ENCODE peak calls at places on chromosomes 2 and 18, in seven cellular contexts. Z is cardiac muscle cell, C is fibroblast of lung, K is right atrium auricular region, I is suprapubic skin, P is pancreas, T is A549. Q is an unnamed sample.

GRCh38 chr2:126671488-126671887 is 15.5 kb downstream of the GYPC start:
- DNase-seq in Z (no peak), I (no peak), K (no peak), C (no peak), T (no peak), P (no peak), Q (no peak)

GRCh38 chr2:137913169-137913568 is 51.1 kb upstream of the HNMT start:
- DNase-seq in P (no peak), K (no peak), I (no peak), C (no peak), T (no peak), Z (no peak), Q (no peak)

GRCh38 chr18:28657836-28658410 is 481.0 kb upstream of the CDH2 start:
- DNase-seq in P (no peak), C (no peak), Z (no peak), I (no peak), T (no peak), K (no peak), Q (no peak)

GRCh38 chr2:62304429-62305417 is 108.8 kb downstream of the B3GNT2 start:
- DNase-seq in C (peak; percentile 86), T (no peak), I (no peak), P (no peak), Z (no peak), K (peak; percentile 86), Q (peak; percentile 76)

GRCh38 chr18:33495278-33495677 is 54.8 kb upstream of the CCDC178 start:
- DNase-seq in Z (peak; percentile 66), P (no peak), I (no peak), K (no peak), C (peak; percentile 81), T (no peak), Q (no peak)

GRCh38 chr2:207334631-207335371 is 169.1 kb upstream of the KLF7 start:
- DNase-seq in T (peak; percentile 72), C (peak; percentile 96), K (peak; percentile 84), I (peak; percentile 79), Z (peak; percentile 55), P (no peak), Q (peak; percentile 80)

GRCh38 chr2:171798156-171798815 is 95.8 kb downstream of the SLC25A12 start:
- DNase-seq in K (no peak), Z (no peak), T (no peak), P (no peak), I (no peak), C (peak; percentile 37), Q (no peak)

GRCh38 chr18:75827781-75828274 is 400.3 kb upstream of the SMIM21 start:
- DNase-seq in I (no peak), Z (no peak), P (no peak), C (no peak), K (no peak), T (no peak), Q (no peak)

GRCh38 chr2:145813481-145813880 is 1293.6 kb upstream of the ZEB2 start:
- DNase-seq in C (no peak), I (no peak), Z (peak; percentile 76), K (no peak), P (no peak), T (no peak), Q (no peak)

GRCh38 chr2:24793752-24794477 is 690 bp downstream of the CENPO start:
- DNase-seq in P (no peak), I (no peak), K (no peak), C (peak; percentile 38), T (peak; percentile 37), Z (peak; percentile 46), Q (no peak)

GRCh38 chr18:36786686-36787085 is 42.1 kb downstream of the TPGS2 start:
- DNase-seq in T (no peak), Z (no peak), P (peak; percentile 43), C (peak; percentile 53), I (peak; percentile 67), K (peak; percentile 79), Q (no peak)

GRCh38 chr2:66432801-66433694 is 1.9 kb upstream of the MEIS1 start:
- DNase-seq in Z (peak; percentile 97), K (peak; percentile 92), C (peak; percentile 98), T (peak; percentile 95), P (peak; percentile 92), I (peak; percentile 93), Q (peak; percentile 92)

GRCh38 chr2:233953106-233953801 is 36.1 kb downstream of the TRPM8 start:
- DNase-seq in K (no peak), P (no peak), Z (no peak), C (no peak), I (no peak), T (no peak), Q (no peak)

GRCh38 chr2:216279459-216279858 is 92.8 kb downstream of the MARCHF4 start:
- DNase-seq in K (no peak), C (peak; percentile 31), T (no peak), Z (no peak), P (no peak), I (no peak), Q (no peak)

GRCh38 chr2:238284802-238285515 is 3.5 kb downstream of the PER2 start:
- DNase-seq in I (peak; percentile 64), T (no peak), P (peak; percentile 68), K (no peak), C (no peak), Z (no peak), Q (no peak)

GRCh38 chr2:104584393-104584792 is 269.5 kb upstream of the POU3F3 start:
- DNase-seq in K (no peak), C (no peak), Z (no peak), I (no peak), T (no peak), P (no peak), Q (no peak)

GRCh38 chr2:240506406-240507059 is 51.3 kb downstream of the ANKMY1 start:
- DNase-seq in Z (no peak), I (no peak), T (no peak), P (no peak), K (peak; percentile 40), C (no peak), Q (peak; percentile 49)

GRCh38 chr18:34098109-34098508 is 126.6 kb downstream of the NOL4 start:
- DNase-seq in Z (no peak), I (no peak), T (no peak), C (no peak), P (no peak), K (no peak), Q (no peak)

GRCh38 chr2:84459944-84460429 is 907 bp upstream of the SUCLG1 start:
- DNase-seq in Z (no peak), T (peak; percentile 15), P (no peak), K (no peak), I (no peak), C (no peak), Q (no peak)

GRCh38 chr2:230358305-230358704 is 31.3 kb downstream of the SP140L start:
- DNase-seq in K (no peak), T (no peak), Z (no peak), P (no peak), I (no peak), C (peak; percentile 14), Q (no peak)

GRCh38 chr2:205276071-205276777 is 406.1 kb upstream of the NRP2 start:
- DNase-seq in K (no peak), I (no peak), T (no peak), Z (no peak), P (no peak), C (no peak), Q (no peak)
- H3K27ac ChIP-seq in K (no peak overlapping the region), I (no peak overlapping the region), T (no peak overlapping the region), Z (no peak overlapping the region), P (no peak overlapping the region), C (no peak overlapping the region), Q (no peak overlapping the region)

DNA sequence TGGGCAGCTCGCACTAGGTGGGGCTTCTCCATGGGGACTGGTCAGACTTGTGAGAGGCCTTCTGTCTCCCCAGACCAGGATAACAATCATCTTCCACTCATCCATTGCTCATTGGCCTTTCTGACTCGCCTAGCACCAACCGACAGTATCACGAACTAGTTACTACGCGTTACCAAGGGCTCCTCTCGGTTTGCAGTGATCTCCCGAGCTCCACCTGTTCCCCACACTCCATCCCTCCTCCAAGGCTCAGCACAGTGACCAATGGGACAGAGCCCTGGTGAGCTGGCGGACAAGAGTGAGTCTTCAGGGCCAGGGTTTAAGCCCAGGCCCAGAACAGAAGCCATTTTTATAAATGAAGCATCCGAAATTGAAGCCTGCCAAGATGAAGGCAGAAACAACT is 42.8 kb upstream of the SMAD7 start:
- DNase-seq in K (no peak), T (no peak), I (no peak), P (no peak), Z (no peak), C (no peak), Q (no peak)
- H3K27ac ChIP-seq in K (peak overlapping the region; percentile 86), T (peak overlapping the region; percentile 100), I (peak overlapping the region; percentile 66), P (no peak overlapping the region), Z (no peak overlapping the region), C (peak overlapping the region; percentile 95), Q (peak overlapping the region; percentile 93)

DNA sequence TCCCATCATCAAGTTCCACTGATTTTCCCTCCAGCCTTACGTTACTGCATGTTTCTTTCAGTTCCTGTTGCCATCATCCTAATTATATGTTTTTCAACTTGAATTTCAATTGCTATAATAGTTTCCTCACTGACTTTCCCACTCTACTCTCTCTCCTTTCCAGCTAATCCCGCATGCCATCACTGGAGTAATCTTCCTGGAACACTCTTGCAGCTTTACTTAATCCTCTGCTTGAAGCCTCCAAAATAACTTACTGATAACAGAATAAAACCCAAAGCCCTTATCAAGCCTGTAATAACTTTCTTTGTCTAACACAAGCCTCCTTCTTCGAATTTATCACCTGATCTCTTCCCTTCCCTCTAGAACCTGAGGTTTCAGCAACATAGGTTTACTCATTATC is 237.3 kb downstream of the LTBP1 start:
- DNase-seq in I (no peak), P (no peak), C (no peak), Z (no peak), K (no peak), T (no peak), Q (no peak)
- H3K27ac ChIP-seq in I (no peak overlapping the region), P (no peak overlapping the region), C (no peak overlapping the region), Z (peak overlapping the region; percentile 6), K (no peak overlapping the region), T (no peak overlapping the region), Q (peak overlapping the region; percentile 30)

GRCh38 chr2:16656784-16657391 is 8.7 kb downstream of the CYRIA start:
- DNase-seq in C (no peak), P (no peak), K (peak; percentile 63), T (no peak), I (no peak), Z (no peak), Q (peak; percentile 71)
- H3K27ac ChIP-seq in C (no peak overlapping the region), P (peak overlapping the region; percentile 42), K (peak overlapping the region; percentile 59), T (no peak overlapping the region), I (no peak overlapping the region), Z (no peak overlapping the region), Q (peak overlapping the region; percentile 60)

DNA sequence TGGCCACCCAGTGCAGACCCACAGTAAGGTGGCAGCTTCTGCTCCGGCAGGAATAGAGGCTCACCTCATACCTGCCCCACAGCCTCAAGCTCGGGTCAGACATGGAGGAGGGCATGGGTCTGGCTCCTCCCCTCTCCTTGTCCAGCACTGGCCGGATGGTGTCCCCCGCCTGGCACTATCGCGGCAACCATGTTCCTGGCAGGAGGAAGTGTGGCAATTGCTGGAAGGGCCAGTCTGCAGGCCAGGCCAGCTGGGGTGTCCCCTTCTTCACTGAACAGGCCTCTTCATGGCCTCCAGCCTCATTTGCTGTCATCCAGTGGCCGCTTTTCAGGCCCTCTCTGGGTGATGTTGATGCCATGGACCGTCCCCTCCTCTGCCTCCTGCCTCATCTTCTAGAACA is 41.4 kb upstream of the SMAD7 start:
- DNase-seq in C (no peak), T (no peak), Z (no peak), P (no peak), K (no peak), I (no peak), Q (no peak)
- H3K27ac ChIP-seq in C (no peak overlapping the region), T (peak overlapping the region; percentile 100), Z (no peak overlapping the region), P (no peak overlapping the region), K (peak overlapping the region; percentile 64), I (no peak overlapping the region), Q (peak overlapping the region; percentile 93)

GRCh38 chr18:3248062-3248669 is 565 bp downstream of the MYL12A start:
- DNase-seq in T (no peak), C (peak; percentile 77), Z (peak; percentile 73), I (no peak), K (no peak), P (no peak), Q (no peak)
- H3K27ac ChIP-seq in T (peak overlapping the region; percentile 98), C (peak overlapping the region; percentile 96), Z (peak overlapping the region; percentile 100), I (peak overlapping the region; percentile 97), K (peak overlapping the region; percentile 99), P (peak overlapping the region; percentile 99), Q (peak overlapping the region; percentile 100)